ENCODE peak calls at places on chromosomes 3 and 15, in six cellular contexts. I is astrocyte; D is HCT116; B is aorta; T is CD8-positive, alpha-beta T cell; Z is CD8-positive, alpha-beta memory T cell. U is an unnamed sample.

GRCh38 chr3:46162975-46163550 is 45.0 kb downstream of the CCR1 start:
- DNase-seq in I (no peak), D (peak; percentile 67), B (no peak), T (no peak), Z (no peak), U (peak; percentile 82)

GRCh38 chr3:169104541-169104940 is 559.0 kb downstream of the MECOM start:
- DNase-seq in I (peak; percentile 95), D (peak; percentile 32), B (no peak), T (no peak), Z (no peak), U (no peak)

GRCh38 chr3:47961815-47962606 is 54.2 kb downstream of the MAP4 start:
- DNase-seq in I (peak; percentile 12), D (no peak), B (no peak), T (peak; percentile 5), Z (no peak), U (peak; percentile 50)

GRCh38 chr3:49654955-49655556 is 19.1 kb upstream of the APEH start:
- DNase-seq in I (no peak), D (no peak), B (no peak), T (no peak), Z (no peak), U (no peak)

GRCh38 chr3:177680442-177680821 is 483.1 kb upstream of the TBL1XR1 start:
- DNase-seq in I (peak; percentile 62), D (no peak), B (no peak), T (no peak), Z (no peak), U (no peak)

GRCh38 chr3:15638891-15639262 is 37.3 kb downstream of the BTD start:
- DNase-seq in I (peak; percentile 49), D (no peak), B (no peak), T (no peak), Z (no peak), U (no peak)

GRCh38 chr3:33704891-33705290 is 13.2 kb downstream of the CLASP2 start:
- DNase-seq in I (no peak), D (no peak), B (no peak), T (no peak), Z (no peak), U (no peak)

GRCh38 chr3:133803474-133803873 is 2.1 kb upstream of the SRPRB start:
- DNase-seq in I (no peak), D (no peak), B (no peak), T (no peak), Z (no peak), U (no peak)

GRCh38 chr3:189664311-189664710 is 33.1 kb downstream of the TP63 start:
- DNase-seq in I (peak; percentile 90), D (no peak), B (no peak), T (no peak), Z (no peak), U (no peak)

GRCh38 chr15:99104788-99105515 is at the start of gene SYNM:
- DNase-seq in I (peak; percentile 45), D (peak; percentile 77), B (peak; percentile 94), T (no peak), Z (no peak), U (peak; percentile 95)

GRCh38 chr15:52050416-52050815 is 31.4 kb downstream of the MAPK6 start:
- DNase-seq in I (peak; percentile 47), D (no peak), B (no peak), T (no peak), Z (no peak), U (no peak)

GRCh38 chr15:92822216-92823144 is 77.6 kb upstream of the CHD2 start:
- DNase-seq in I (no peak), D (no peak), B (no peak), T (no peak), Z (no peak), U (no peak)

GRCh38 chr3:192920406-192920805 is 2.8 kb upstream of the MB21D2 start:
- DNase-seq in I (no peak), D (no peak), B (no peak), T (no peak), Z (no peak), U (no peak)

GRCh38 chr15:51939216-51939615 is 32.4 kb downstream of the LEO1 start:
- DNase-seq in I (peak; percentile 2), D (no peak), B (no peak), T (no peak), Z (no peak), U (no peak)

GRCh38 chr3:43379343-43379742 is 93.0 kb downstream of the SNRK start:
- DNase-seq in I (peak; percentile 76), D (no peak), B (no peak), T (no peak), Z (no peak), U (no peak)

GRCh38 chr15:89370120-89371077 is 35.8 kb upstream of the POLG start:
- DNase-seq in I (no peak), D (no peak), B (peak; percentile 55), T (no peak), Z (no peak), U (peak; percentile 86)

GRCh38 chr15:96316953-96317629 is 13.4 kb upstream of the NR2F2 start:
- DNase-seq in I (no peak), D (no peak), B (no peak), T (no peak), Z (no peak), U (no peak)

GRCh38 chr15:70171224-70171886 is 73.6 kb upstream of the TLE3 start:
- DNase-seq in I (no peak), D (no peak), B (no peak), T (no peak), Z (no peak), U (peak; percentile 71)

DNA sequence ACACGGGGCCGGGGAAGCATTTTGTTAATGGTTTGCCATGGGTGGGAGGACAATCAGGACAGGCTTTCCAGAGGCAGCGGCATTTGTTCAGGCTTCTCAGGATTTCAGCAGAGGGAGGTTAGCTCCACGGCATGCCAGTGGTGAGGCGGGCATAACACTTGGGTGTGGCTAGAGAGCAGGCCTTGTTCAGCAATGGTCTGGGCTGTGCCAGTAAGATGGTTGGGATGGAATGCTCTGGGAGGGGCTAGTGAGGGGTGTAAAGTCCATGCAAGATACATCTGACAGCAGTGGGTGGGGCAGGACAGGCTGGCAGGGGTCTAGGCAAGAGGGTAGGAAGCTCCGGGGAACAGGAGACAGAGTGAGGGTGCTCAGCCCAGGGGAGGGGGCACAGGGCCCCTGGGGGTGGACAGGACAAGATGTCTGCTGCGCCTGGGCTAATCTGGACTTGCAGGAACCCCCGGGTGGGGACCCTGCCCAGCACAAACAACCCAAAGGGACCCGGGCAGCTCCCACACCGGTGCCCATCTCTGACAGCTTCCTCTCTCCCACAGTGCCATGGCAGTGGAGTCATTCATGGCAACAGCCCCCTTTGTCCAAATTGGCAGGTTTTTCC is 8.4 kb downstream of the TMEM43 start:
- DNase-seq in I (no peak), D (no peak), B (no peak), T (no peak), Z (peak; percentile 43), U (no peak)
- H3K36me3 ChIP-seq in I (peaks cover 63% of the 10 kb centered on the region), D (peaks cover 23% of the 10 kb centered on the region), B (peaks cover 18% of the 10 kb centered on the region), T (peaks cover 70% of the 10 kb centered on the region), Z (peaks cover 61% of the 10 kb centered on the region), U (peaks cover 97% of the 10 kb centered on the region)

GRCh38 chr3:137764563-137765309 is 621 bp downstream of the SOX14 start:
- DNase-seq in I (no peak), D (no peak), B (no peak), T (no peak), Z (no peak), U (peak; percentile 79)

GRCh38 chr3:137764001-137764433 is at the start of gene SOX14:
- DNase-seq in I (no peak), D (peak; percentile 8), B (no peak), T (no peak), Z (no peak), U (peak; percentile 98)

GRCh38 chr3:137766069-137766960 is 2.2 kb downstream of the SOX14 start:
- DNase-seq in I (no peak), D (no peak), B (no peak), T (no peak), Z (no peak), U (peak; percentile 75)

GRCh38 chr3:137763594-137763938 is 549 bp upstream of the SOX14 start:
- DNase-seq in I (no peak), D (no peak), B (no peak), T (no peak), Z (no peak), U (peak; percentile 80)

DNA sequence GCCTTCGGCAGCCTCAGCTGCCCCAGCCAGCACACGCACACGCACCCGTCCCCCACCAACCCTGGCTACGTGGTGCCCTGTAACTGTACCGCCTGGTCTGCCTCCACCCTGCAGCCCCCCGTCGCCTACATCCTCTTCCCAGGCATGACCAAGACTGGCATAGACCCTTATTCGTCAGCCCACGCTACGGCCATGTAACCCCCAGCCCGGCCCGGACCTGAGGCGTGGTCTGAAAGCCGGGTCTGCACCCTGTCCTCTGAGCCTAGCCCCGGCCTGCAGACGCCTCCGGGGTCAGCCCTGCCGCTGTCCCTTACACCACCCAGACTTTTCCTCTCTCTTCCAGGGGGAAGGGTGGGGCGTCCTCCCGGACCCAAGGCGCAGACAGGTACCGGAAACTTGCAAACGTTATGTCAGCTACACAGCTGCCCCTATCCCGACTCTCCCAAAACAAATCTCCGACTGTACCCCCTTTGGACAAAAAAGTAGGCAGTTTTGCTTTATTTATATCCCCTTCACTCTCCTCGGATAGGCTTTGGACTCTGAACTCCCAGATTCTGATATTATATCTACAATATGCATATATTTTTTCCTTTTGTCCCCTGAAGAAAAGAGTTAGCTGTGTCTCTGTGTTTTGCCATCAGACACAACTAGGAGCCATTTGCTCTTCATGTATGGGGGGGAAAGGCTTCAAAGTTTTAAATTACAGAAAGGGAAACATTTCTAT is 1.4 kb downstream of the SOX14 start:
- DNase-seq in I (no peak), D (no peak), B (no peak), T (no peak), Z (no peak), U (peak; percentile 69)
- H3K9me3 ChIP-seq in I (peaks cover 2% of the 10 kb centered on the region), D (no peaks in the 10 kb centered on the region), B (no peaks in the 10 kb centered on the region), T (no peaks in the 10 kb centered on the region), Z (no peaks in the 10 kb centered on the region), U (no peaks in the 10 kb centered on the region)

DNA sequence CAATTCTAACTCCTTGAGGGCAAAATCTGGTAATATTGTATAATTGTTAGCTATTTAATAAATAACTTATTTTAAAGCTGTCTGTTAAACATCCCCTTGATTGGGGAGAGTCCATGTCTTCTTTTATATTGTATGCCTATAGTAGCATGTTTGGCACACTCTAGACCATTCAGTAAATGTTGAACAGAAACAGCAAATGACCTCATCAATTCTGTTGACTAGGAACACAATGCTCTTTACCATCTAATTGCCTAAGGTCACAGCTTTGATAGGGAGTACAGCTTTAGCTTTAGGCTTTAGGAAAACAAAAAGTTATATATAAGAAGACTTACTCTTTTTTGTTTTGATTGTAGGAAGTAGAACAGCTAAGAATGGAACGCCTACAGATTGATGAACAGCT is 27.0 kb downstream of the DNAJC19 start:
- DNase-seq in I (no peak), D (no peak), B (no peak), T (no peak), Z (no peak), U (no peak)
- H3K36me3 ChIP-seq in I (peaks cover 25% of the 10 kb centered on the region), D (peaks cover 51% of the 10 kb centered on the region), B (peaks cover 1% of the 10 kb centered on the region), T (peaks cover 18% of the 10 kb centered on the region), Z (peaks cover 29% of the 10 kb centered on the region), U (peaks cover 91% of the 10 kb centered on the region)

GRCh38 chr3:62371735-62372591 is 1.4 kb downstream of the FEZF2 start:
- DNase-seq in I (no peak), D (no peak), B (peak; percentile 73), T (no peak), Z (no peak), U (peak; percentile 78)

GRCh38 chr3:62369476-62369743 is 3.9 kb downstream of the FEZF2 start:
- DNase-seq in I (no peak), D (no peak), B (no peak), T (no peak), Z (no peak), U (no peak)

GRCh38 chr3:62368705-62369475 is 4.5 kb downstream of the FEZF2 start:
- DNase-seq in I (no peak), D (no peak), B (peak; percentile 72), T (no peak), Z (no peak), U (peak; percentile 87)

GRCh38 chr3:62371032-62371734 is 2.2 kb downstream of the FEZF2 start:
- DNase-seq in I (no peak), D (no peak), B (peak; percentile 71), T (no peak), Z (no peak), U (peak; percentile 78)

GRCh38 chr3:62370112-62371031 is 3.0 kb downstream of the FEZF2 start:
- DNase-seq in I (no peak), D (no peak), B (no peak), T (no peak), Z (no peak), U (peak; percentile 78)
- H3K9me3 ChIP-seq in I (peaks cover 3% of the 10 kb centered on the region), D (no peaks in the 10 kb centered on the region), B (no peaks in the 10 kb centered on the region), T (no peaks in the 10 kb centered on the region), Z (no peaks in the 10 kb centered on the region), U (no peaks in the 10 kb centered on the region)

U was measured in endodermal cell.